ENCODE peak calls at places on chromosomes 3 and 15, in seven cellular contexts. L is A549, Q is H1, I is endothelial cell of umbilical vein, U is K562, F is HepG2, B is HCT116. G is an unnamed sample.

GRCh38 chr15:46617507-46617906 is 982.7 kb downstream of the SQOR start:
- DNase-seq in L (no peak), Q (no peak), I (no peak), U (no peak), F (no peak), B (no peak), G (no peak)

GRCh38 chr3:182259579-182259978 is 533.7 kb upstream of the ATP11B start:
- DNase-seq in L (no peak), Q (no peak), I (peak; percentile 23), U (no peak), F (no peak), B (no peak), G (no peak)

GRCh38 chr3:167851171-167851570 is 115.7 kb downstream of the SERPINI1 start:
- DNase-seq in L (no peak), Q (no peak), I (no peak), U (no peak), F (no peak), B (no peak), G (no peak)

GRCh38 chr3:40240921-40241320 is 68.6 kb upstream of the EIF1B start:
- DNase-seq in L (no peak), Q (no peak), I (no peak), U (no peak), F (no peak), B (no peak), G (peak; percentile 19)

GRCh38 chr15:25596644-25597562 is 158.1 kb upstream of the UBE3A start:
- DNase-seq in L (no peak), Q (no peak), I (no peak), U (no peak), F (no peak), B (no peak), G (no peak)

GRCh38 chr3:188881954-188882641 is 289.7 kb upstream of the TPRG1 start:
- DNase-seq in L (peak; percentile 50), Q (no peak), I (peak; percentile 70), U (no peak), F (peak; percentile 24), B (peak; percentile 79), G (no peak)

GRCh38 chr15:47715856-47716445 is 1.4 kb upstream of the SEMA6D start:
- DNase-seq in L (no peak), Q (no peak), I (peak; percentile 89), U (no peak), F (no peak), B (no peak), G (no peak)

GRCh38 chr3:72152551-72153476 is 367.9 kb upstream of the PROK2 start:
- DNase-seq in L (peak; percentile 36), Q (no peak), I (peak; percentile 77), U (peak; percentile 48), F (peak; percentile 39), B (peak; percentile 21), G (no peak)

GRCh38 chr3:126983276-126983652 is 349 bp downstream of the PLXNA1 start:
- DNase-seq in L (no peak), Q (no peak), I (no peak), U (peak; percentile 59), F (no peak), B (no peak), G (no peak)

GRCh38 chr3:171661484-171661883 is 148.8 kb downstream of the PLD1 start:
- DNase-seq in L (no peak), Q (no peak), I (no peak), U (no peak), F (no peak), B (no peak), G (no peak)

GRCh38 chr3:139302084-139302800 is 41.6 kb upstream of the MRPS22 start:
- DNase-seq in L (peak; percentile 77), Q (no peak), I (no peak), U (no peak), F (peak; percentile 57), B (peak; percentile 89), G (peak; percentile 61)

GRCh38 chr15:31433574-31433973 is 106.9 kb downstream of the KLF13 start:
- DNase-seq in L (no peak), Q (no peak), I (no peak), U (no peak), F (no peak), B (no peak), G (no peak)

GRCh38 chr3:129605593-129606521 is 619 bp downstream of the PLXND1 start:
- DNase-seq in L (peak; percentile 61), Q (no peak), I (peak; percentile 67), U (no peak), F (no peak), B (no peak), G (peak; percentile 79)

GRCh38 chr15:92625297-92625980 is 30.1 kb downstream of the FAM174B start:
- DNase-seq in L (no peak), Q (no peak), I (peak; percentile 93), U (no peak), F (no peak), B (no peak), G (no peak)

GRCh38 chr3:125611908-125612307 is 16.6 kb upstream of the OSBPL11 start:
- DNase-seq in L (no peak), Q (no peak), I (no peak), U (no peak), F (no peak), B (no peak), G (no peak)

GRCh38 chr15:61049934-61050333 is 179.2 kb downstream of the RORA start:
- DNase-seq in L (peak; percentile 11), Q (no peak), I (no peak), U (no peak), F (peak; percentile 24), B (no peak), G (no peak)

GRCh38 chr15:99210334-99210733 is 39.0 kb downstream of the TTC23 start:
- DNase-seq in L (no peak), Q (no peak), I (no peak), U (no peak), F (no peak), B (no peak), G (no peak)

GRCh38 chr15:59958288-59958687 is 45.8 kb upstream of the FOXB1 start:
- DNase-seq in L (no peak), Q (no peak), I (no peak), U (no peak), F (no peak), B (no peak), G (no peak)

DNA sequence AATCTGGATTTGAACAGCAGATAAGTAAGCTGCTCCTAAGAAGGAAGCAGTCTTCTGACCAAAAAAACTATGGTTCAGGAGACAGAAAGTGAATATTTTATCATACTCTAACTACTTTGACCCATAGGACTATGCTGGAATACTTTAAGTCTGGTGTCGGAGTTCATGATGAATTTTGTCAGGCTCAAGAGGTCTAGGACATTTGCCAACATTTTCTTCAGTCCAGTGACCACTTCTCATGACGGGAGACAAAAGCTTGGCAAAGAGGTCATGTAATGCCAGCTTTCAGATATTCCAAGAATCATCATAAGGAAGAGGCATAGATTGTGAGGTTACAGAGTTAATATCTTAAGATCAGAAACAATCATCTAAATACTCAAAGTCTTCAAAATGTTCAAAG is 20.5 kb upstream of the DCBLD2 start:
- DNase-seq in L (no peak), Q (no peak), I (no peak), U (no peak), F (no peak), B (no peak), G (no peak)
- TF ChIP-seq MAX in L (no peak), Q (no peak), I (no peak), U (no peak), F (no peak), B (no peak), G (no peak)

GRCh38 chr3:168991813-168992212 is 671.7 kb downstream of the MECOM start:
- DNase-seq in L (no peak), Q (no peak), I (peak; percentile 25), U (no peak), F (no peak), B (no peak), G (no peak)

GRCh38 chr3:168997488-168997887 is 666.0 kb downstream of the MECOM start:
- DNase-seq in L (no peak), Q (no peak), I (no peak), U (no peak), F (peak; percentile 10), B (no peak), G (no peak)

GRCh38 chr3:168995129-168995528 is 668.4 kb downstream of the MECOM start:
- DNase-seq in L (no peak), Q (no peak), I (no peak), U (no peak), F (no peak), B (no peak), G (no peak)

GRCh38 chr3:168998792-168999191 is 664.7 kb downstream of the MECOM start:
- DNase-seq in L (no peak), Q (no peak), I (peak; percentile 42), U (no peak), F (no peak), B (no peak), G (no peak)

GRCh38 chr3:168996622-168997021 is 666.9 kb downstream of the MECOM start:
- DNase-seq in L (no peak), Q (no peak), I (no peak), U (no peak), F (peak; percentile 27), B (no peak), G (no peak)
- H3K4me3 ChIP-seq in L (no peak overlapping the region), Q (no peak overlapping the region), I (no peak overlapping the region), U (no peak overlapping the region), F (no peak overlapping the region), B (no peak overlapping the region), G (no peak overlapping the region)

GRCh38 chr3:10304905-10305304 is 12.2 kb upstream of the GHRL start:
- DNase-seq in L (no peak), Q (no peak), I (no peak), U (peak; percentile 43), F (no peak), B (no peak), G (no peak)

GRCh38 chr3:10306156-10306555 is 13.4 kb upstream of the GHRL start:
- DNase-seq in L (no peak), Q (no peak), I (no peak), U (no peak), F (no peak), B (no peak), G (no peak)

GRCh38 chr3:10303785-10304184 is 11.0 kb upstream of the GHRL start:
- DNase-seq in L (no peak), Q (no peak), I (no peak), U (no peak), F (no peak), B (no peak), G (no peak)

GRCh38 chr3:10303105-10303504 is 10.4 kb upstream of the GHRL start:
- DNase-seq in L (no peak), Q (no peak), I (no peak), U (no peak), F (no peak), B (no peak), G (no peak)

DNA sequence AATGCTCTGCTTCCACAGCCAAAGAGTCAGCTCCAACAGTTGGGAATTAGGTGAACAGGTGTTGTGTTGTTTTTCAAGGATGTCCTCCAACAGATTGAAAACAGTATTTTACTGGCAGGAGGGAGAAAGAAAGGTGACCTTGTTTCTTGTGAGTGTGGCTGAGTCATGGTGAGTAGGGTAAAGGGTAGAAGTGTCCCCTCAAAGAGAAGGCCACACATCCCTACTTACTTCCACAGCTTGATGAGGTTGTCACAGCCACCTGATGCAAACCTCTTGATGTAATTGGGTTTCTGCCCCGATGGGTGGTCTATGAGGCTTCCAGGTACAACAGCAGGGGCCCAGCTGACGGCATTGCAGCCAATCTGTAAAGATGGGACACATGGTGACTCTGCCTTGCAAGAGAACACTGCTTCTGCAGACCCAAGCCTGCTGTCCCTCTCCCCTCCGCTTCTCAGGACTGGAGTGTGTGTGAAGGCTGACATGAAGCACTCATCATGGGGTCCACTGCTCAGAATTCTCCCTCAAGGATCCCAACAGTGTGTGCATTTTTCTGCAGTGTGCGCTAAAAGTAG is 12.7 kb upstream of the GHRL start:
- DNase-seq in L (no peak), Q (no peak), I (no peak), U (no peak), F (no peak), B (no peak), G (no peak)
- TF ChIP-seq POLR2A in L (no peak), Q (no peak), I (peak; percentile 13), U (no peak), F (no peak), B (no peak), G (no peak)

GRCh38 chr3:66473637-66474036 is 27.2 kb downstream of the LRIG1 start:
- DNase-seq in L (no peak), Q (no peak), I (peak; percentile 95), U (no peak), F (no peak), B (no peak), G (no peak)
- TF ChIP-seq MAX in L (no peak), Q (no peak), I (no peak), U (no peak), F (no peak), B (no peak), G (no peak)

G was measured in NB4.